ENCODE peak calls at places on chromosomes 5 and 9, in four cellular contexts. A is A549, G is HepG2, I is K562. F is an unnamed sample.

GRCh38 chr5:149628846-149629388 is 47.6 kb downstream of the ARHGEF37 start:
- DNase-seq in I (no peak), A (no peak), G (no peak), F (no peak)

GRCh38 chr9:16257604-16258003 is 612.9 kb downstream of the BNC2 start:
- DNase-seq in A (no peak), I (no peak), G (no peak), F (no peak)

GRCh38 chr5:149271717-149272558 is at the start of gene AFAP1L1:
- DNase-seq in A (peak), I (peak), G (peak), F (no peak)

GRCh38 chr5:163434410-163434866 is 3.0 kb upstream of the CCNG1 start:
- DNase-seq in A (peak), I (no peak), G (no peak), F (no peak)

GRCh38 chr5:147690595-147690994 is 91.9 kb downstream of the JAKMIP2 start:
- DNase-seq in A (no peak), I (no peak), G (peak), F (no peak)

GRCh38 chr9:108933231-108933630 is 693 bp downstream of the ELP1 start:
- DNase-seq in G (no peak), A (no peak), I (no peak), F (no peak)

GRCh38 chr5:66923457-66923856 is 273.1 kb downstream of the CD180 start:
- DNase-seq in A (no peak), I (no peak), G (no peak), F (no peak)

GRCh38 chr9:12882430-12882829 is 107.6 kb downstream of the LURAP1L start:
- DNase-seq in G (no peak), A (no peak), I (no peak), F (no peak)

GRCh38 chr9:112894031-112894430 is 3.4 kb upstream of the SLC46A2 start:
- DNase-seq in A (no peak), G (no peak), I (no peak), F (no peak)

GRCh38 chr5:600551-601541 is 11.3 kb upstream of the CEP72 start:
- DNase-seq in G (no peak), A (no peak), I (no peak), F (no peak)

GRCh38 chr5:118553662-118554061 is 434.7 kb downstream of the DTWD2 start:
- DNase-seq in G (no peak), I (no peak), A (no peak), F (no peak)

GRCh38 chr9:86644315-86645034 is 290.3 kb upstream of the TUT7 start:
- DNase-seq in I (no peak), A (no peak), G (no peak), F (no peak)

GRCh38 chr5:143979044-143979690 is 167.2 kb downstream of the HMHB1 start:
- DNase-seq in A (no peak), I (no peak), G (no peak), F (no peak)

GRCh38 chr5:169656125-169656990 is 19.3 kb downstream of the DOCK2 start:
- DNase-seq in A (no peak), I (no peak), G (no peak), F (peak)

GRCh38 chr9:120110520-120110919 is 469.4 kb downstream of the CDK5RAP2 start:
- DNase-seq in I (no peak), A (no peak), G (no peak), F (no peak)

GRCh38 chr9:18824095-18824666 is 208.8 kb downstream of the SAXO1 start:
- DNase-seq in A (no peak), G (peak), I (no peak), F (no peak)

GRCh38 chr5:59506285-59506877 is 387.1 kb downstream of the PDE4D start:
- DNase-seq in A (no peak), G (peak), I (no peak), F (no peak)
- TF ChIP-seq POLR2AphosphoS2 in A (no peak), G (no peak), I (no peak), F (no peak)

GRCh38 chr9:135959814-135960213 is 1.4 kb downstream of the UBAC1 start:
- DNase-seq in A (no peak), G (no peak), I (no peak), F (no peak)
- H3K27ac ChIP-seq in A (peak), G (no peak), I (peak), F (peak)

DNA sequence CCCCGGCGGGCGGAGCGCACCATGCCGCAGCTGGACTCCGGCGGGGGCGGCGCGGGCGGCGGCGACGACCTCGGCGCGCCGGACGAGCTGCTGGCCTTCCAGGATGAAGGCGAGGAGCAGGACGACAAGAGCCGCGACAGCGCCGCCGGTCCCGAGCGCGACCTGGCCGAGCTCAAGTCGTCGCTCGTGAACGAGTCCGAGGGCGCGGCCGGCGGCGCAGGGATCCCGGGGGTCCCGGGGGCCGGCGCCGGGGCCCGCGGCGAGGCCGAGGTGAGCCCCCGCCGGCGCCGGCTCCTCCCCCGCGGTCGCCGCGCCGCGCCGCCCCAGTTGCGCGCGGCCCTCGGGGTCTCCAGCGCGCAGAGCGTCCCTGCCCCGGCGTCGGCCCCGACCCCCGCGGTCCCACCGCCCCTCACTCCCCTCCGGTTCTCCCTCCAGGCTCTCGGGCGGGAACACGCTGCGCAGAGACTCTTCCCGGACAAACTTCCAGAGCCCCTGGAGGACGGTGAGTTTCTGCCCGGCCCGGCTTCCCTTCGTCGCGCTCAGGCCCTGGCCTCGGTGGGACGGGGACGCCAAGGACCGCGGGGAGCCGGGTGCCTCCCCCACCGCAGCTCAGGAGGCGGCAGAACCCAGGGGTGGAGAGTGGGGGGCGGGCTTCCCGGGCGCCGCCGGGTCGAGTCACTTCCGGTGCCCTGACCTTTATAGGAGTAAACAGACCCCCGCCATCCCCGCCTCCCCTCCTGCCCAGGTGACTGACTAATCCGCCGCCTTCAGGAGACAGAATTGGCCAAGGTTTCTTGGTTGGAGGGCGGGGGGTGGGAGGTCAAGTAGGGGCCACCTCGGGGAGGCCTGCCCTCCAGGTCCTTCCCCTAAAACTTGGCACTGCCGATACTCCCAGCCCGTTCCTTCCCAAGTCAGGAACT is 665 bp downstream of the TCF7 start:
- DNase-seq in G (peak), A (peak), I (peak), F (no peak)
- TF ChIP-seq POLR2AphosphoS2 in G (no peak), A (no peak), I (no peak), F (no peak)

DNA sequence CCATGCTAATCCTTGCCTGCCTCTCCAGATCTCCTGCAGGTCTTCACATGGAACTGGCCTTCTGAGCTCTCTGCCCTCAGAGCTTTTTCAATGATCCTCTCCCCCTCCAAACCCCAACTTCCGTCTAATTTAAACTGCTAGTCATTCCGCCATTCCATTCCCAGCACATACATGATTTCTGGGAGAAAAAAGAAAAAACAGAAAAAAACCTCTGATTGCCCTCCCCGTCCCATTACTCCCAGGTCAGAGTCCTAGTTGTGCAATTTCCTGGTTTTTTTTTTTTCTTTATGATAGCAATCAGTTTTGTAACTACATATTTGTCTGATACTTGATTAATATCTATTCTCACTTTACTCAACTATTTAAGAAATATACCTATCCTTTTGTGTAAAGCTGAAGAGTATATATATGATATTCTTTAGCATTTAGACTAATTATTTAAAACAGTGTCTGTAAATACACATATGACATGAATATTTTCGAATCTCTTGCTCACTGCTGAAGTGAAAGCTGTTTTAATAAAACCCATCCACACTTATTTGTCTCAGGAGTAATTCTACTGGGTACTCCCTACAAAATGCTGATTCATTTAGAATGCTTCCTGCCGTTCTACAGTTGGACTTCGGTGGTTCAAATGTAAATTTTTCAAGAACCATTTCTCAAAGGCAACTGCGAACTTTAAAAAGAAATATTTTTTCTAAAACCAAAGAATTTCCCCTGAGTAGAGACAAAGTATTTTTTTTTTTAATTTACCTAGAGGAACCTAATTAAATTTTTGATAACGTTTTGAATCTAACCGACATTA is 1.5 kb downstream of the HINT1 start:
- DNase-seq in G (peak), A (no peak), I (no peak), F (no peak)
- H3K27ac ChIP-seq in G (peak), A (peak), I (peak), F (peak)

GRCh38 chr5:180811012-180811622 is 8.5 kb upstream of the MGAT1 start:
- DNase-seq in I (no peak), A (no peak), G (no peak), F (no peak)

GRCh38 chr5:180813418-180813817 is 10.8 kb upstream of the MGAT1 start:
- DNase-seq in I (no peak), A (no peak), G (no peak), F (no peak)

GRCh38 chr5:180810210-180811011 is 7.8 kb upstream of the MGAT1 start:
- DNase-seq in G (peak), A (peak), I (peak), F (peak)

GRCh38 chr5:180809403-180810209 is 7.0 kb upstream of the MGAT1 start:
- DNase-seq in A (peak), G (peak), I (peak), F (no peak)

DNA sequence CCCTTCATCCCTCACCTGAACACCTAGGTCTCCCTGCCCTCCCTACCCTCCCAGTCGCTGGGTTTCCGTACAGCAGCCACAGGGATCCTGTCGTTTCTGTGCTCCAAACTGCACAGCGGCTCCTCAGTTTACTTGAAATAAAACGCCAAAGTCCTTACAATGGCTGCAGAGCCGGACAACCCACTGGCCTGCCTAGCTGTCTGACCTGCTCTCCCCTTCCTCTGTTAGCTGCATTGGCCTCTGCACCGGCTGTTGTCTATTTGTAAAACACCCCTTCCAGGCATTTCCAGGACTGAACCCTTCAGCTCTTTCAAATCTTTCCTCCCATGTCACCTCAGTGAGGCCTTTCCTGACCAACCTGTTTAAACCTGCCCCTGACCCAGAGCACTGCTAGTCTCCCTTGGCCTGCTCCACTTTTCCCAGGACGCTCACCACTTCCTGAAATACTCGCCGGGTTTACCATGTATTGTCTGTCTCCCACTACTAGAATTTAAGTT is 9.1 kb upstream of the MGAT1 start:
- DNase-seq in I (no peak), A (no peak), G (no peak), F (no peak)
- TF ChIP-seq POLR2AphosphoS2 in I (no peak), A (no peak), G (no peak), F (no peak)

F was measured in GM12878.